ENCODE peak calls at places on chromosomes 13 and 19, in seven cellular contexts. M, K, V, R, Q, Z and P are unnamed samples.

GRCh38 chr13:32045963-32046785 is 14.6 kb downstream of the FRY start:
- DNase-seq in M (peak; percentile 37), K (no peak), V (peak; percentile 93), R (no peak), Q (no peak), Z (no peak), P (peak; percentile 49)

GRCh38 chr19:47406711-47407416 is 12.5 kb downstream of the MEIS3 start:
- DNase-seq in M (no peak), K (no peak), V (peak; percentile 61), R (no peak), Q (no peak), Z (no peak), P (no peak)

GRCh38 chr13:38180100-38180499 is 169.6 kb upstream of the UFM1 start:
- DNase-seq in M (no peak), K (no peak), V (no peak), R (no peak), Q (no peak), Z (no peak), P (no peak)

GRCh38 chr19:55549500-55550320 is 4.4 kb upstream of the SBK3 start:
- DNase-seq in M (peak; percentile 30), K (no peak), V (no peak), R (no peak), Q (no peak), Z (no peak), P (no peak)

GRCh38 chr19:45175663-45176345 is 2.2 kb downstream of the TRAPPC6A start:
- DNase-seq in M (no peak), K (no peak), V (no peak), R (no peak), Q (peak; percentile 15), Z (no peak), P (no peak)

GRCh38 chr13:106029901-106030300 is 505.6 kb downstream of the EFNB2 start:
- DNase-seq in M (peak; percentile 86), K (no peak), V (no peak), R (no peak), Q (no peak), Z (no peak), P (no peak)

GRCh38 chr19:16293133-16294085 is 31.2 kb upstream of the KLF2 start:
- DNase-seq in M (no peak), K (no peak), V (peak; percentile 80), R (peak; percentile 41), Q (peak; percentile 75), Z (peak; percentile 63), P (no peak)

GRCh38 chr19:15934332-15935078 is at the start of gene CYP4F11:
- DNase-seq in M (no peak), K (no peak), V (no peak), R (peak; percentile 90), Q (peak; percentile 71), Z (peak; percentile 42), P (no peak)

GRCh38 chr19:42028304-42029216 is 34.5 kb upstream of the ATP1A3 start:
- DNase-seq in M (peak; percentile 55), K (no peak), V (peak; percentile 86), R (no peak), Q (no peak), Z (no peak), P (no peak)

GRCh38 chr13:49814551-49815270 is 22.2 kb upstream of the KPNA3 start:
- DNase-seq in M (no peak), K (no peak), V (no peak), R (no peak), Q (no peak), Z (no peak), P (no peak)

GRCh38 chr13:74570834-74571233 is 436.6 kb upstream of the KLF12 start:
- DNase-seq in M (no peak), K (no peak), V (peak; percentile 48), R (no peak), Q (no peak), Z (no peak), P (no peak)

GRCh38 chr13:75372517-75372916 is 109.5 kb downstream of the TBC1D4 start:
- DNase-seq in M (peak; percentile 84), K (no peak), V (peak; percentile 85), R (no peak), Q (no peak), Z (no peak), P (no peak)

GRCh38 chr13:111247552-111247951 is 72.9 kb upstream of the TEX29 start:
- DNase-seq in M (no peak), K (no peak), V (no peak), R (peak; percentile 67), Q (no peak), Z (no peak), P (no peak)

GRCh38 chr19:463483-464130 is 2.8 kb upstream of the SHC2 start:
- DNase-seq in M (no peak), K (no peak), V (no peak), R (no peak), Q (no peak), Z (no peak), P (no peak)

GRCh38 chr13:22357132-22357531 is 686.3 kb downstream of the FGF9 start:
- DNase-seq in M (no peak), K (no peak), V (peak; percentile 83), R (no peak), Q (no peak), Z (no peak), P (no peak)

GRCh38 chr19:2488405-2488941 is 12.5 kb downstream of the GADD45B start:
- DNase-seq in M (no peak), K (no peak), V (no peak), R (no peak), Q (no peak), Z (no peak), P (no peak)

GRCh38 chr13:23871616-23872220 is 17.5 kb downstream of the MIPEP start:
- DNase-seq in M (peak; percentile 38), K (no peak), V (peak; percentile 31), R (no peak), Q (no peak), Z (no peak), P (peak; percentile 10)

GRCh38 chr13:31885994-31886393 is 145.6 kb upstream of the FRY start:
- DNase-seq in M (peak; percentile 81), K (no peak), V (no peak), R (no peak), Q (no peak), Z (no peak), P (no peak)

GRCh38 chr19:1942078-1942933 is 1.3 kb downstream of the CSNK1G2 start:
- DNase-seq in M (peak; percentile 1), K (peak; percentile 73), V (peak; percentile 73), R (peak; percentile 81), Q (peak; percentile 73), Z (no peak), P (no peak)